ENCODE peak calls at places on chromosomes 7 and 10, in eight cellular contexts. J is fibroblast of lung, W is colonic mucosa, I is lung, H is left ventricle myocardium inferior, A is hepatocyte, V is aorta, L is right lobe of liver. E is an unnamed sample. For H3K4me1, the result is how much of the 10 kb centered on the place peaks cover.

GRCh38 chr7:96310106-96310505 is 11.8 kb downstream of the SLC25A13 start:
- DNase-seq in A (no peak), L (no peak), I (no peak), J (peak), W (no peak), V (no peak), H (no peak), E (no peak)

GRCh38 chr10:43131256-43131655 is 7.0 kb upstream of the CSGALNACT2 start:
- DNase-seq in V (no peak), J (no peak), I (peak), L (no peak), W (peak), H (no peak), A (no peak), E (no peak)

GRCh38 chr7:107150375-107151073 is 18.3 kb upstream of the HBP1 start:
- DNase-seq in A (peak), W (peak), H (peak), J (peak), V (peak), L (no peak), I (peak), E (peak)

GRCh38 chr7:30974605-30975256 is 11.0 kb downstream of the GHRHR start:
- DNase-seq in I (peak), A (peak), W (peak), H (peak), J (peak), V (peak), L (no peak), E (peak)

GRCh38 chr10:29160110-29160669 is 128.7 kb upstream of the LYZL1 start:
- DNase-seq in A (no peak), H (no peak), I (no peak), W (no peak), L (no peak), V (no peak), J (peak), E (no peak)

GRCh38 chr10:24642921-24643678 is 80.6 kb downstream of the ARHGAP21 start:
- DNase-seq in J (peak), W (peak), V (no peak), A (peak), L (no peak), H (no peak), I (no peak), E (peak)

GRCh38 chr7:75696263-75697037 is 42.3 kb downstream of the HIP1 start:
- DNase-seq in V (no peak), J (no peak), I (peak), W (no peak), A (no peak), L (no peak), H (no peak), E (no peak)

GRCh38 chr10:97553575-97554100 is 18.9 kb upstream of the ANKRD2 start:
- DNase-seq in W (peak), J (peak), H (peak), A (peak), I (peak), V (peak), L (peak), E (peak)

GRCh38 chr7:11193131-11193867 is 219.6 kb downstream of the PHF14 start:
- DNase-seq in W (no peak), L (peak), H (no peak), A (peak), V (no peak), I (peak), J (peak), E (peak)

GRCh38 chr7:105429746-105430612 is 41.3 kb upstream of the SRPK2 start:
- DNase-seq in J (peak), L (no peak), I (peak), H (no peak), V (no peak), A (peak), W (peak), E (peak)

GRCh38 chr10:93072225-93072712 is 1.4 kb upstream of the CYP26A1 start:
- DNase-seq in H (no peak), L (peak), V (no peak), J (no peak), I (no peak), W (no peak), A (no peak), E (no peak)

GRCh38 chr7:12244129-12244528 is 33.0 kb downstream of the TMEM106B start:
- DNase-seq in V (no peak), L (no peak), A (peak), J (peak), H (no peak), I (no peak), W (peak), E (no peak)

DNA sequence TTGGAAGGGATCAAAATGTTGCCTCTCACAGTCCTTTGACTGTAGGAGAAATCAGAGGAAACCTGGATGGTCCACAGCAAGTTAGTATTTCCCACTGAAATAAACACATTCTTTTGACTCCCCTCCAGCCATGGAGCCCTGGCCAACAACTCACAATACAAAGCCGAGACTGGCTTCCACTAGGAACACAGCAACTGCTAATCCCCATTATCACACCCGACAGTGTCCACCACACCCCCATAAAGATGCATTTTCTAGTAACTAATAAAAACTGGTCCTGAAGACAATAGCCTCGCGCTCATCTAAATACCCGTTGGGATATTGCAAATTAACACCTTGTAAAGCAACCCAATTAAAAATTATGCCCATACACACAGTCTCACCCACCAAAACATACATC is 768 bp upstream of the MACROH2A2 start:
- DNase-seq in A (no peak), I (no peak), V (no peak), L (no peak), H (no peak), J (no peak), W (no peak), E (no peak)
- H3K27ac ChIP-seq in A (peak), I (no peak), V (no peak), L (no peak), H (no peak), J (no peak), W (no peak), E (no peak)

GRCh38 chr7:121372376-121373024 is 23.6 kb downstream of the FAM3C start:
- DNase-seq in A (no peak), W (no peak), J (peak), V (no peak), I (no peak), H (no peak), L (no peak), E (no peak)
- H3K4me3 ChIP-seq in A (no peak), W (no peak), J (no peak), V (no peak), I (no peak), H (no peak), L (no peak), E (no peak)

DNA sequence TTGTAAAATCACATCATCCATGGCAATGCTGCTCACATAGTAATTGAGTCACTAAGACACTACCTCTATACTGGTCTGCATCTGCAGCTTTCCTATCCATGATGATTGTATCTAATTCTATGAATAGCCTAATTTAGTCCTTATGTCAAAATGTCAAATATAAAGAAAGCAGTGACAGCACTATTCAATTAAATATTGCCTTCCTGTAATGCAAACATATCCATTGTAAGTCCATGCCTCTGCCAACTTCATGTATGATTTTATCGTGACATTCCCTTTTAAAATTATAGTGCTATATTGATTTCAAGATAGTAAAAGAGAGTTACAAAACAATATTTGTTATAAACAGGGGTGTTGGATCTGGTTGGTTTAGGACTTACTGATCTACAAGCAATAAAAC is 4.8 kb upstream of the SGPL1 start:
- DNase-seq in W (no peak), J (no peak), V (no peak), I (no peak), A (no peak), H (no peak), L (no peak), E (no peak)
- H3K4me1 ChIP-seq in W (under half), J (under half), V (under half), I (under half), A (under half), H (under half), L (under half), E (under half)

DNA sequence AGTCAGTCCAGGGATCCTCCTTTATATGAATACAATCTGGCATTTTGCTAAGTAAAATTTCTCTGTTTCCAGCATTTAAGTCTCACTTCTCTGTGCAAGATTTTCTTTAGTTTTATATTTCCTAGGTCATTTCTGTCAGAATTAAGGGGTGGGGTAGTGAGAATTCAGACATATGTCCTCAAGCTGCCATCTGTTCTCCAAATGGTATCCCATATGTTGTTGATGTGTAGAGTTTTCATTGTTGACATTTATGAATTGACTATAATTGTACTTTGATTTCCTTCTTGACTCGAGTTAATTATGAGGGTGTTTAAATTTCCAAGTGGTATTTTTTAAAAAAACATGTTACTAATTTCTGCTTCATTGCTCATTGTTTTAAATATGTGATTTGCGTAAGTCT is 148.8 kb downstream of the NPSR1 start:
- DNase-seq in J (no peak), W (no peak), H (no peak), V (no peak), L (no peak), I (no peak), A (no peak), E (no peak)
- H3K27ac ChIP-seq in J (no peak), W (no peak), H (no peak), V (no peak), L (no peak), I (no peak), A (no peak), E (no peak)

GRCh38 chr7:39446546-39446945 is 119.7 kb upstream of the YAE1 start:
- DNase-seq in I (no peak), A (no peak), H (no peak), W (no peak), J (no peak), L (no peak), V (no peak), E (no peak)
- H3K4me3 ChIP-seq in I (no peak), A (no peak), H (no peak), W (no peak), J (no peak), L (no peak), V (no peak), E (no peak)

DNA sequence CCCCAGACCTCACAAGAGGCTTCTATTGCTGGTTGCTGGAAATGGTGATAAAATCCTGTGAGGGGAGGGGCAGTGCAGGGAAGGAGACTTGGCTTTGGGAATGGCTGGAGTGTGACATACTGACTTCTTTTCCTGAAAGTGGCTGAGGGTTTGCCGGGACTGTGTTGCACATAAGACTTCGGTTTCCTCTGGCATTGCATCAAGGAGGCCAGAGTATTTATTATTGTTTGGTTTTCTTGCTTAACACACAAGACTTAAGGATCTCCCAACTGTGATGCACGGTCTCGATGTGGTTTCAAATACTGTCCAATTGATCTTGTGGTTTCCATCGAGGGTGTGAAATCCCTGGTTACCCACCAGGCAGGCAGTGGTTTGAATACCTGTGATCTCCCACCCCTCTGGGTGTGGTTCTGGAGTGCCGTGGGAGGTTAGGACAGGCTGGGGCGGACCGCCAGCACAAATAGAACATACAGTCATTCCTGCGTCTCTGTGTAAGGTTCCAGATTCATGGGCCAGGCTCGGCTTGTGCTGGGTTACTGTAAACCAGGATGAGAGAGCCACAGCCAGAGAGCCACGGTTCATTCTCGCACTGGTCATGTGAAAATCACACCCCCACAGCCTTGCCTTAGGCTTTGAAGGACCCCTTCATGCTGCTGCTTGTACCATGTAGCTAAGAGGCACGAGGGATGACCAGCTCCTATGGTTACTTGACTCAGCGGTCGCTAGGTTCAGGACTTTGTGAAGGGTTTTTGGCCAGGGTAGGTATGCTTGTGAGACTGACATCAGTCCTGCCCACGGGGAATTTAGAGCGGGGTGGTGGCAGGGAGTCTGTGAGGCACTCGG is 39.2 kb downstream of the WBP1L start:
- DNase-seq in V (peak), I (peak), H (peak), W (peak), L (peak), A (peak), J (peak), E (peak)
- H3K4me1 ChIP-seq in V (under half), I (half or more), H (half or more), W (under half), L (under half), A (half or more), J (under half), E (under half)

DNA sequence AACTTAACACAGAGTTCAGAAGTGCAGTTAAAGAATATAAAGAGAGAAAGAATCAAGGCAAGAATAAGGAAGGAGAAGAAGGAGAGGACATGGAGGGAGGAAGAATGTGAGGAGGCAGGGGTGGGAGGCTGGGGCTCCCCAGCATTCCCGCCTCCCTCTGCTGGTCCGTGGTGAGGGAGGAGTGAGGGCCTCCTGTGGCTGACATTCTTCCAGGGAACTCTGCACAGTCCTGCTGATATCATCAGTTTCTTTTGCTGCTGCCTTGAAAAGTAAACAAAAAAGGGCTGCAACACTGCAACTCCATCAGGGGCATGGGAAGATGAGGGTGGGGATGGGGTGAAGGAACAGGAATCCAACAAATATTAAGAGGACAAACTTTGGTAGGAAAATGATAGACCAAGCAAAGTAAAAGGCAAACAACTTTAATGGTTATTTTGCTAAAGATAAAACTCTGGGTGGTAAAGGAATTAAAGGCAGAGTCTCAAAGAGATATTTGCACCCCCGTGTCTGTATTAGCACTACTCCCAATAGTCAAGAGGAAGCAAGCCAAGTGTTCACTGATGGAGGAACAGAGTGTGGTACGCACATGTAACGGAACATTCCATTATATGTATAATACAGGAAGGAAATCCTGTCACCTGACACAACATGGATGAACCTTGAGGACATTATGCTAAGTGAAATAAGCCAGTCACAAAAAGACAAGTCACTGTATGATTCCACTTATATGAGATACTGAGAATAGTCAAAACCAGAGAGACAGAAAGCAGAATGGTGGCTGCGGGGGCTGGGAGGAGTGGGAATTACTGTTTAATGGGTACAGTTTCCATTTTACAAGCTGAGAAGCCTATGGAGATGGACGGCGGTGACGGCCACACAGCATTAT is 8.0 kb upstream of the SPOCK2 start:
- DNase-seq in A (peak), J (peak), L (no peak), W (no peak), H (no peak), I (no peak), V (no peak), E (no peak)
- H3K27ac ChIP-seq in A (peak), J (no peak), L (peak), W (no peak), H (peak), I (no peak), V (no peak), E (no peak)

GRCh38 chr10:101229275-101230184 is at the start of gene LBX1:
- DNase-seq in V (no peak), I (no peak), A (no peak), L (no peak), J (no peak), W (no peak), H (no peak), E (no peak)
- H3K4me3 ChIP-seq in V (no peak), I (no peak), A (no peak), L (no peak), J (no peak), W (no peak), H (peak), E (no peak)

E was measured in prostate gland.